ENCODE peak calls at places on chromosomes 12 and 14, in seven cellular contexts. One of them, this sample, is unnamed.

GRCh38 chr14:90815817-90816662 is at the start of gene TTC7B:
- DNase-seq in adrenal gland: no peak
- DNase-seq in endodermal cell: peak; percentile 87
- DNase-seq in body of pancreas: peak; percentile 57
- DNase-seq in tibial nerve: no peak
- DNase-seq in HCT116: no peak
- DNase-seq in colonic mucosa: no peak
- DNase-seq in this sample: peak; percentile 78

GRCh38 chr14:96145116-96145864 is 59.3 kb upstream of the BDKRB2 start:
- DNase-seq in adrenal gland: no peak
- DNase-seq in endodermal cell: no peak
- DNase-seq in body of pancreas: no peak
- DNase-seq in tibial nerve: no peak
- DNase-seq in HCT116: no peak
- DNase-seq in colonic mucosa: no peak
- DNase-seq in this sample: no peak

GRCh38 chr14:29462271-29462670 is 465.4 kb downstream of the PRKD1 start:
- DNase-seq in adrenal gland: no peak
- DNase-seq in endodermal cell: no peak
- DNase-seq in body of pancreas: no peak
- DNase-seq in tibial nerve: no peak
- DNase-seq in HCT116: no peak
- DNase-seq in colonic mucosa: no peak
- DNase-seq in this sample: no peak

GRCh38 chr12:7150356-7150755 is 20.2 kb downstream of the CLSTN3 start:
- DNase-seq in adrenal gland: no peak
- DNase-seq in endodermal cell: no peak
- DNase-seq in body of pancreas: no peak
- DNase-seq in tibial nerve: no peak
- DNase-seq in HCT116: no peak
- DNase-seq in colonic mucosa: no peak
- DNase-seq in this sample: no peak

GRCh38 chr14:92323031-92323915 is at the start of gene SLC24A4:
- DNase-seq in adrenal gland: no peak
- DNase-seq in endodermal cell: peak; percentile 79
- DNase-seq in body of pancreas: no peak
- DNase-seq in tibial nerve: no peak
- DNase-seq in HCT116: no peak
- DNase-seq in colonic mucosa: no peak
- DNase-seq in this sample: peak; percentile 26

GRCh38 chr12:112107728-112108447 is 695 bp downstream of the NAA25 start:
- DNase-seq in adrenal gland: peak; percentile 35
- DNase-seq in endodermal cell: peak; percentile 77
- DNase-seq in body of pancreas: peak; percentile 37
- DNase-seq in tibial nerve: no peak
- DNase-seq in HCT116: no peak
- DNase-seq in colonic mucosa: peak; percentile 42
- DNase-seq in this sample: peak; percentile 56

GRCh38 chr14:91367173-91368171 is 50.1 kb downstream of the CCDC88C start:
- DNase-seq in adrenal gland: no peak
- DNase-seq in endodermal cell: no peak
- DNase-seq in body of pancreas: peak; percentile 32
- DNase-seq in tibial nerve: no peak
- DNase-seq in HCT116: no peak
- DNase-seq in colonic mucosa: no peak
- DNase-seq in this sample: peak; percentile 34

GRCh38 chr14:61565836-61566536 is 129.3 kb upstream of the HIF1A start:
- DNase-seq in adrenal gland: no peak
- DNase-seq in endodermal cell: no peak
- DNase-seq in body of pancreas: no peak
- DNase-seq in tibial nerve: no peak
- DNase-seq in HCT116: no peak
- DNase-seq in colonic mucosa: no peak
- DNase-seq in this sample: no peak

GRCh38 chr14:64812412-64812811 is 67.3 kb downstream of the SPTB start:
- DNase-seq in adrenal gland: no peak
- DNase-seq in endodermal cell: peak; percentile 81
- DNase-seq in body of pancreas: peak; percentile 63
- DNase-seq in tibial nerve: no peak
- DNase-seq in HCT116: peak; percentile 47
- DNase-seq in colonic mucosa: peak; percentile 83
- DNase-seq in this sample: peak; percentile 81

GRCh38 chr14:102352213-102352612 is 10.5 kb downstream of the CINP start:
- DNase-seq in adrenal gland: no peak
- DNase-seq in endodermal cell: no peak
- DNase-seq in body of pancreas: no peak
- DNase-seq in tibial nerve: no peak
- DNase-seq in HCT116: no peak
- DNase-seq in colonic mucosa: no peak
- DNase-seq in this sample: no peak

GRCh38 chr14:90603336-90603735 is 206.5 kb downstream of the CALM1 start:
- DNase-seq in adrenal gland: no peak
- DNase-seq in endodermal cell: no peak
- DNase-seq in body of pancreas: no peak
- DNase-seq in tibial nerve: no peak
- DNase-seq in HCT116: no peak
- DNase-seq in colonic mucosa: no peak
- DNase-seq in this sample: no peak

GRCh38 chr14:37124617-37125016 is 47.8 kb downstream of the SLC25A21 start:
- DNase-seq in adrenal gland: no peak
- DNase-seq in endodermal cell: peak; percentile 72
- DNase-seq in body of pancreas: no peak
- DNase-seq in tibial nerve: no peak
- DNase-seq in HCT116: no peak
- DNase-seq in colonic mucosa: no peak
- DNase-seq in this sample: peak; percentile 4

GRCh38 chr14:70087380-70087697 is 101.4 kb downstream of the SLC8A3 start:
- DNase-seq in adrenal gland: no peak
- DNase-seq in endodermal cell: no peak
- DNase-seq in body of pancreas: no peak
- DNase-seq in tibial nerve: no peak
- DNase-seq in HCT116: no peak
- DNase-seq in colonic mucosa: no peak
- DNase-seq in this sample: no peak

GRCh38 chr14:70084226-70084625 is 104.5 kb downstream of the SLC8A3 start:
- DNase-seq in adrenal gland: no peak
- DNase-seq in endodermal cell: peak; percentile 6
- DNase-seq in body of pancreas: no peak
- DNase-seq in tibial nerve: no peak
- DNase-seq in HCT116: no peak
- DNase-seq in colonic mucosa: no peak
- DNase-seq in this sample: no peak

GRCh38 chr14:70086685-70087379 is 101.9 kb downstream of the SLC8A3 start:
- DNase-seq in adrenal gland: peak; percentile 45
- DNase-seq in endodermal cell: peak; percentile 72
- DNase-seq in body of pancreas: peak; percentile 31
- DNase-seq in tibial nerve: no peak
- DNase-seq in HCT116: peak; percentile 23
- DNase-seq in colonic mucosa: peak; percentile 33
- DNase-seq in this sample: peak; percentile 78
- TF ChIP-seq CTCF in adrenal gland: peak; percentile 31
- TF ChIP-seq CTCF in endodermal cell: peak; percentile 85
- TF ChIP-seq CTCF in body of pancreas: peak; percentile 46
- TF ChIP-seq CTCF in tibial nerve: no peak
- TF ChIP-seq CTCF in HCT116: peak; percentile 60
- TF ChIP-seq CTCF in colonic mucosa: peak; percentile 32
- TF ChIP-seq CTCF in this sample: peak; percentile 72

DNA sequence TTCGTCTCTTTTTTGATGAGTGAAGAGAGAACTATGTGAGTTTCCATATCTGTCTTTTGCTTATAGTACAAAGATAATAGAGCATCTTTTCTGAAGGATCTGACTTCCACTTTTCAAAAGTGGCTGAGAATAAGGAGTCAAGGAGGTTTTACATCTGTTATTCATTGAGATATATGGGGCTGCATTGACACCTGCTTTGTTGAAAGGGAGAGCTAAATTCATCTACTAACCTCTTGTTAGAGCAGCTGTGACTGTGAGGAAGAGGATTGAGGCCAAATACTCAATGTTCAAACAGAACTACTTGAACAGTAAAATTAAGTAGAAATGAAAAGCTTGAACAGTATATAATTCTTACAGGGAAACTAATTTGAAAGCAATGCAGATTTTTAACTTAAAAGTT is 130.2 kb upstream of the ATP2B1 start:
- DNase-seq in adrenal gland: no peak
- DNase-seq in endodermal cell: no peak
- DNase-seq in body of pancreas: no peak
- DNase-seq in tibial nerve: no peak
- DNase-seq in HCT116: no peak
- DNase-seq in colonic mucosa: no peak
- DNase-seq in this sample: no peak
- H3K27ac ChIP-seq in adrenal gland: no peak overlapping the region
- H3K27ac ChIP-seq in endodermal cell: no peak overlapping the region
- H3K27ac ChIP-seq in body of pancreas: no peak overlapping the region
- H3K27ac ChIP-seq in tibial nerve: no peak overlapping the region
- H3K27ac ChIP-seq in HCT116: no peak overlapping the region
- H3K27ac ChIP-seq in colonic mucosa: no peak overlapping the region
- H3K27ac ChIP-seq in this sample: no peak overlapping the region

GRCh38 chr14:76175942-76176341 is 24.2 kb downstream of the GPATCH2L start:
- DNase-seq in adrenal gland: no peak
- DNase-seq in endodermal cell: no peak
- DNase-seq in body of pancreas: no peak
- DNase-seq in tibial nerve: no peak
- DNase-seq in HCT116: no peak
- DNase-seq in colonic mucosa: no peak
- DNase-seq in this sample: no peak

GRCh38 chr14:76186318-76187027 is 34.8 kb downstream of the GPATCH2L start:
- DNase-seq in adrenal gland: no peak
- DNase-seq in endodermal cell: no peak
- DNase-seq in body of pancreas: no peak
- DNase-seq in tibial nerve: no peak
- DNase-seq in HCT116: no peak
- DNase-seq in colonic mucosa: no peak
- DNase-seq in this sample: peak; percentile 20

DNA sequence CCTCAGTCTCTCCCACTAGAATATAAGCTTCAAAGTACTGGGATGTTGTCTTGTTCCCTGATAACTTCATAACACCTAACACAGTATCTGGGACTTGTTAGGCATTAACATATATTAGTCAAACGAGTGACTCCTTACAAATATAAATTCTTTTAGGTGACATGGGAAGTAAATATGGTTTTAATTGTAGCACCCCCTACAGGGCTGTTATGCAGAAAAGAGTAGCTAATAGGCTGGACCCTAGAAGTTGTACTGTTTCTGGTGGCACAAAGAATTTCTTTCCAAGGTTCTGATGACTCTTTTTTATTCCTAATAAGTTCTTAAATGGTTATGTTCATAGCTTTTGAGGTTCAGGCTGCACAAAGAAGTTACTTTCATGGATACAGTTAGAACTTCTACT is 29.8 kb downstream of the GPATCH2L start:
- DNase-seq in adrenal gland: no peak
- DNase-seq in endodermal cell: no peak
- DNase-seq in body of pancreas: no peak
- DNase-seq in tibial nerve: no peak
- DNase-seq in HCT116: no peak
- DNase-seq in colonic mucosa: no peak
- DNase-seq in this sample: no peak
- TF ChIP-seq CTCF in adrenal gland: no peak
- TF ChIP-seq CTCF in endodermal cell: peak; percentile 58
- TF ChIP-seq CTCF in body of pancreas: no peak
- TF ChIP-seq CTCF in tibial nerve: no peak
- TF ChIP-seq CTCF in HCT116: peak; percentile 42
- TF ChIP-seq CTCF in colonic mucosa: no peak
- TF ChIP-seq CTCF in this sample: peak; percentile 20

GRCh38 chr12:113235976-113236375 is 14.7 kb downstream of the TPCN1 start:
- DNase-seq in adrenal gland: peak; percentile 15
- DNase-seq in endodermal cell: no peak
- DNase-seq in body of pancreas: no peak
- DNase-seq in tibial nerve: no peak
- DNase-seq in HCT116: no peak
- DNase-seq in colonic mucosa: no peak
- DNase-seq in this sample: no peak
- H3K27ac ChIP-seq in adrenal gland: peak overlapping the region; percentile 62
- H3K27ac ChIP-seq in endodermal cell: no peak overlapping the region
- H3K27ac ChIP-seq in body of pancreas: no peak overlapping the region
- H3K27ac ChIP-seq in tibial nerve: no peak overlapping the region
- H3K27ac ChIP-seq in HCT116: no peak overlapping the region
- H3K27ac ChIP-seq in colonic mucosa: peak overlapping the region; percentile 92
- H3K27ac ChIP-seq in this sample: no peak overlapping the region

GRCh38 chr14:68710776-68711175 is 82.1 kb downstream of the ZFP36L1 start:
- DNase-seq in adrenal gland: no peak
- DNase-seq in endodermal cell: peak; percentile 38
- DNase-seq in body of pancreas: no peak
- DNase-seq in tibial nerve: no peak
- DNase-seq in HCT116: no peak
- DNase-seq in colonic mucosa: no peak
- DNase-seq in this sample: no peak
- TF ChIP-seq CTCF in adrenal gland: no peak
- TF ChIP-seq CTCF in endodermal cell: peak; percentile 56
- TF ChIP-seq CTCF in body of pancreas: no peak
- TF ChIP-seq CTCF in tibial nerve: no peak
- TF ChIP-seq CTCF in HCT116: no peak
- TF ChIP-seq CTCF in colonic mucosa: no peak
- TF ChIP-seq CTCF in this sample: no peak

GRCh38 chr12:42059127-42059526 is 85.5 kb downstream of the GXYLT1 start:
- DNase-seq in adrenal gland: no peak
- DNase-seq in endodermal cell: no peak
- DNase-seq in body of pancreas: no peak
- DNase-seq in tibial nerve: no peak
- DNase-seq in HCT116: no peak
- DNase-seq in colonic mucosa: no peak
- DNase-seq in this sample: no peak
- H3K27ac ChIP-seq in adrenal gland: no peak overlapping the region
- H3K27ac ChIP-seq in endodermal cell: no peak overlapping the region
- H3K27ac ChIP-seq in body of pancreas: no peak overlapping the region
- H3K27ac ChIP-seq in tibial nerve: no peak overlapping the region
- H3K27ac ChIP-seq in HCT116: no peak overlapping the region
- H3K27ac ChIP-seq in colonic mucosa: no peak overlapping the region
- H3K27ac ChIP-seq in this sample: no peak overlapping the region